ENCODE peak calls at places on chromosomes 7 and 10, in ten cellular contexts. O is epithelial cell of esophagus, C is fibroblast of villous mesenchyme, F is breast epithelium, A is heart left ventricle, T is AG10803, L is body of pancreas, M is fibroblast of lung, Y is lower leg skin, D is choroid plexus epithelial cell. S is an unnamed sample.

GRCh38 chr7:101120315-101120714 is 6.6 kb upstream of the SERPINE1 start:
- DNase-seq in O (no peak), C (no peak), F (no peak), A (no peak), T (no peak), L (no peak), M (peak; percentile 67), Y (no peak), D (no peak), S (no peak)

GRCh38 chr7:151141855-151142685 is 25.4 kb downstream of the GBX1 start:
- DNase-seq in O (no peak), C (no peak), F (peak; percentile 11), A (no peak), T (no peak), L (no peak), M (no peak), Y (no peak), D (no peak), S (no peak)

GRCh38 chr10:77637986-77638765 is 568 bp upstream of the KCNMA1 start:
- DNase-seq in O (peak; percentile 55), C (peak; percentile 64), F (no peak), A (no peak), T (peak; percentile 61), L (peak; percentile 39), M (peak; percentile 74), Y (no peak), D (peak; percentile 48), S (no peak)

GRCh38 chr7:131538071-131538790 is 18.2 kb downstream of the PODXL start:
- DNase-seq in O (peak; percentile 57), C (no peak), F (no peak), A (no peak), T (peak; percentile 57), L (no peak), M (peak; percentile 69), Y (no peak), D (peak; percentile 54), S (no peak)

GRCh38 chr7:11130012-11130411 is 156.3 kb downstream of the PHF14 start:
- DNase-seq in O (peak; percentile 8), C (peak; percentile 76), F (no peak), A (no peak), T (peak; percentile 45), L (no peak), M (peak; percentile 76), Y (no peak), D (peak; percentile 80), S (no peak)

GRCh38 chr7:136728945-136729344 is 139.5 kb upstream of the CHRM2 start:
- DNase-seq in O (no peak), C (no peak), F (no peak), A (no peak), T (no peak), L (no peak), M (no peak), Y (no peak), D (no peak), S (no peak)

GRCh38 chr10:31359979-31360378 is 41.0 kb downstream of the ZEB1 start:
- DNase-seq in O (no peak), C (no peak), F (no peak), A (no peak), T (peak; percentile 16), L (no peak), M (peak; percentile 15), Y (no peak), D (peak; percentile 27), S (no peak)

GRCh38 chr10:22047812-22048211 is 44.3 kb upstream of the DNAJC1 start:
- DNase-seq in O (no peak), C (no peak), F (no peak), A (no peak), T (no peak), L (no peak), M (no peak), Y (no peak), D (no peak), S (no peak)

GRCh38 chr7:151679868-151680534 is 160.3 kb upstream of the RHEB start:
- DNase-seq in O (peak; percentile 83), C (no peak), F (no peak), A (no peak), T (no peak), L (no peak), M (no peak), Y (no peak), D (no peak), S (no peak)

GRCh38 chr10:124872681-124873080 is 69.2 kb upstream of the ZRANB1 start:
- DNase-seq in O (no peak), C (no peak), F (no peak), A (no peak), T (no peak), L (no peak), M (no peak), Y (no peak), D (no peak), S (no peak)

GRCh38 chr7:151491859-151492258 is 27.8 kb downstream of the RHEB start:
- DNase-seq in O (peak; percentile 89), C (peak; percentile 82), F (no peak), A (no peak), T (peak; percentile 95), L (no peak), M (peak; percentile 94), Y (no peak), D (peak; percentile 95), S (peak; percentile 60)

GRCh38 chr7:128937271-128937646 is 468 bp upstream of the IRF5 start:
- DNase-seq in O (no peak), C (no peak), F (no peak), A (no peak), T (no peak), L (no peak), M (no peak), Y (no peak), D (no peak), S (no peak)
- H3K4me3 ChIP-seq in O (peak overlapping the region; percentile 55), C (no peak overlapping the region), F (peak overlapping the region; percentile 75), A (peak overlapping the region; percentile 49), T (no peak overlapping the region), L (peak overlapping the region; percentile 80), M (no peak overlapping the region), Y (peak overlapping the region; percentile 46), D (no peak overlapping the region), S (no peak overlapping the region)

GRCh38 chr7:66642186-66642585 is 13.5 kb downstream of the KCTD7 start:
- DNase-seq in O (no peak), C (no peak), F (no peak), A (no peak), T (no peak), L (no peak), M (no peak), Y (no peak), D (no peak), S (no peak)

GRCh38 chr7:66640802-66641525 is 12.3 kb downstream of the KCTD7 start:
- DNase-seq in O (peak; percentile 36), C (no peak), F (no peak), A (no peak), T (no peak), L (no peak), M (no peak), Y (no peak), D (no peak), S (no peak)

GRCh38 chr7:66642932-66643331 is 14.3 kb downstream of the KCTD7 start:
- DNase-seq in O (no peak), C (no peak), F (no peak), A (no peak), T (no peak), L (no peak), M (no peak), Y (no peak), D (no peak), S (no peak)

GRCh38 chr7:66641526-66641871 is 12.8 kb downstream of the KCTD7 start:
- DNase-seq in O (no peak), C (no peak), F (no peak), A (no peak), T (no peak), L (no peak), M (no peak), Y (no peak), D (no peak), S (no peak)

GRCh38 chr7:66643395-66643794 is 14.7 kb downstream of the KCTD7 start:
- DNase-seq in O (no peak), C (no peak), F (no peak), A (no peak), T (no peak), L (no peak), M (no peak), Y (no peak), D (no peak), S (no peak)
- TF ChIP-seq CTCF in O (no peak), C (no peak), F (no peak), A (no peak), T (no peak), L (no peak), M (no peak), Y (no peak), D (no peak), S (no peak)

GRCh38 chr10:98063740-98064027 is 33.3 kb upstream of the CRTAC1 start:
- DNase-seq in O (no peak), C (no peak), F (no peak), A (no peak), T (no peak), L (no peak), M (no peak), Y (no peak), D (no peak), S (no peak)

GRCh38 chr10:98062424-98062823 is 32.0 kb upstream of the CRTAC1 start:
- DNase-seq in O (no peak), C (no peak), F (no peak), A (no peak), T (no peak), L (no peak), M (no peak), Y (no peak), D (no peak), S (no peak)

GRCh38 chr10:98067165-98067564 is 36.7 kb upstream of the CRTAC1 start:
- DNase-seq in O (no peak), C (no peak), F (no peak), A (no peak), T (no peak), L (no peak), M (no peak), Y (no peak), D (no peak), S (no peak)
- H3K4me3 ChIP-seq in O (no peak overlapping the region), C (no peak overlapping the region), F (no peak overlapping the region), A (no peak overlapping the region), T (no peak overlapping the region), L (no peak overlapping the region), M (no peak overlapping the region), Y (no peak overlapping the region), D (no peak overlapping the region), S (no peak overlapping the region)

GRCh38 chr7:65978891-65979582 is 3.0 kb downstream of the GUSB start:
- DNase-seq in O (no peak), C (no peak), F (no peak), A (no peak), T (no peak), L (no peak), M (no peak), Y (no peak), D (no peak), S (no peak)

GRCh38 chr7:65983965-65984654 is 2.1 kb upstream of the GUSB start:
- DNase-seq in O (peak; percentile 67), C (no peak), F (no peak), A (no peak), T (no peak), L (no peak), M (peak; percentile 10), Y (no peak), D (peak; percentile 5), S (no peak)

GRCh38 chr7:65981965-65982792 is at the start of gene GUSB:
- DNase-seq in O (peak; percentile 85), C (peak; percentile 83), F (peak; percentile 69), A (peak; percentile 92), T (peak; percentile 77), L (peak; percentile 91), M (peak; percentile 84), Y (peak; percentile 86), D (peak; percentile 86), S (peak; percentile 21)

GRCh38 chr7:65979583-65980477 is 2.2 kb downstream of the GUSB start:
- DNase-seq in O (no peak), C (no peak), F (no peak), A (no peak), T (no peak), L (no peak), M (no peak), Y (no peak), D (no peak), S (no peak)

GRCh38 chr7:65980478-65981250 is 1.3 kb downstream of the GUSB start:
- DNase-seq in O (no peak), C (peak; percentile 23), F (peak; percentile 37), A (peak; percentile 71), T (peak; percentile 12), L (peak; percentile 77), M (peak; percentile 19), Y (peak; percentile 60), D (peak; percentile 10), S (no peak)
- TF ChIP-seq CTCF in O (no peak), C (no peak), F (no peak), A (no peak), T (no peak), L (no peak), M (no peak), Y (no peak), D (no peak), S (no peak)

S was measured in AG09309.